ENCODE peak calls at places on chromosomes 13 and 19, in seven cellular contexts. C, Z, B, A, D, N and S are unnamed samples.

GRCh38 chr19:32200312-32201038 is 144.9 kb upstream of the ZNF507 start:
- DNase-seq in C (peak; percentile 19), Z (no peak), B (no peak), A (no peak), D (no peak), N (no peak), S (no peak)

GRCh38 chr19:10499550-10500246 is 3.5 kb downstream of the KEAP1 start:
- DNase-seq in C (no peak), Z (no peak), B (no peak), A (no peak), D (no peak), N (no peak), S (no peak)

GRCh38 chr13:105773887-105774538 is 761.4 kb downstream of the EFNB2 start:
- DNase-seq in C (no peak), Z (no peak), B (no peak), A (no peak), D (no peak), N (no peak), S (peak; percentile 76)

GRCh38 chr19:14673088-14673487 is 1.6 kb downstream of the ADGRE3 start:
- DNase-seq in C (no peak), Z (no peak), B (no peak), A (no peak), D (no peak), N (no peak), S (no peak)

GRCh38 chr13:41561179-41561578 is 103.8 kb downstream of the RGCC start:
- DNase-seq in C (no peak), Z (no peak), B (no peak), A (no peak), D (no peak), N (no peak), S (no peak)

GRCh38 chr19:19742773-19743172 is 9.9 kb upstream of the ZNF14 start:
- DNase-seq in C (no peak), Z (no peak), B (no peak), A (no peak), D (no peak), N (no peak), S (no peak)

GRCh38 chr19:12782424-12783225 is 7.3 kb upstream of the HOOK2 start:
- DNase-seq in C (peak; percentile 95), Z (peak; percentile 84), B (peak; percentile 96), A (peak; percentile 87), D (peak; percentile 93), N (peak; percentile 90), S (peak; percentile 76)

GRCh38 chr13:24788538-24788937 is 24.6 kb downstream of the RNF17 start:
- DNase-seq in C (no peak), Z (no peak), B (no peak), A (no peak), D (no peak), N (no peak), S (no peak)

GRCh38 chr19:6229951-6230712 is 49.6 kb downstream of the MLLT1 start:
- DNase-seq in C (no peak), Z (no peak), B (no peak), A (no peak), D (peak; percentile 50), N (no peak), S (no peak)

GRCh38 chr19:5692785-5693194 is 2.7 kb downstream of the RPL36 start:
- DNase-seq in C (no peak), Z (no peak), B (no peak), A (no peak), D (no peak), N (no peak), S (no peak)

GRCh38 chr13:66492479-66492878 is 737.7 kb downstream of the PCDH9 start:
- DNase-seq in C (no peak), Z (no peak), B (no peak), A (no peak), D (no peak), N (no peak), S (no peak)

GRCh38 chr13:110554946-110555345 is 6.6 kb downstream of the RAB20 start:
- DNase-seq in C (no peak), Z (no peak), B (peak; percentile 48), A (no peak), D (no peak), N (no peak), S (no peak)

GRCh38 chr19:1745589-1746031 is 7.7 kb upstream of the ONECUT3 start:
- DNase-seq in C (no peak), Z (no peak), B (no peak), A (no peak), D (no peak), N (no peak), S (no peak)

GRCh38 chr19:44685877-44686276 is 13.1 kb upstream of the CEACAM16 start:
- DNase-seq in C (no peak), Z (no peak), B (no peak), A (no peak), D (no peak), N (peak; percentile 56), S (peak; percentile 67)

GRCh38 chr13:67372868-67373464 is 142.8 kb upstream of the PCDH9 start:
- DNase-seq in C (no peak), Z (no peak), B (no peak), A (no peak), D (no peak), N (no peak), S (no peak)

GRCh38 chr19:44625531-44626066 is 12.2 kb downstream of the IGSF23 start:
- DNase-seq in C (no peak), Z (no peak), B (no peak), A (no peak), D (no peak), N (no peak), S (no peak)

GRCh38 chr13:24541127-24541475 is 28.5 kb upstream of the PARP4 start:
- DNase-seq in C (no peak), Z (no peak), B (no peak), A (no peak), D (no peak), N (no peak), S (no peak)

GRCh38 chr13:28532226-28533048 is 37.5 kb upstream of the FLT1 start:
- DNase-seq in C (peak; percentile 51), Z (peak; percentile 21), B (no peak), A (no peak), D (peak; percentile 66), N (no peak), S (no peak)

GRCh38 chr19:21586341-21587116 is 81.1 kb downstream of the ZNF429 start:
- DNase-seq in C (no peak), Z (no peak), B (no peak), A (peak; percentile 39), D (peak; percentile 71), N (no peak), S (no peak)

GRCh38 chr19:28290963-28291657 is 921.8 kb downstream of the UQCRFS1 start:
- DNase-seq in C (no peak), Z (no peak), B (no peak), A (no peak), D (no peak), N (no peak), S (no peak)

GRCh38 chr13:93254775-93255174 is 28.2 kb downstream of the GPC6 start:
- DNase-seq in C (no peak), Z (no peak), B (no peak), A (no peak), D (no peak), N (no peak), S (no peak)

GRCh38 chr13:40215311-40215710 is 451.1 kb downstream of the FOXO1 start:
- DNase-seq in C (no peak), Z (no peak), B (no peak), A (no peak), D (no peak), N (no peak), S (no peak)

DNA sequence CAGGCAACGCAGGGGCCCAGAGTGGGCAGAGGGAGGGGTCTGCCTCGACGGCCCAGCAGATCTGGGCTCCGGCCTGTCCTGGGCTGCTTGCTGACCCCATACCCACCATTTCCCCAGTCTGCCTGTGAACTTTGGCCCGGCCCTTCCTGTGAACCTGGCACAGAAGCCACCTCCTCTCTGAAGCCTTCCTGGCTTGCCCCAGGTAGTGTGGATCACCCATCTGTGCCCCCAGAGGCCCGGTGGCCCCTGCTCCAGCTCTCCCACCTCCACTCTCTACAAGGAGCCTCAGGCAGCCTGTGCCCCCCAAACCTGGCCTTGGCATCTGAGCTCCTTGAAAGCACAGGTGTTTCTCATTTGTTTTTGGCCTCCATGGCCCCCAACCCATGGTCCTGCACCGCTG is 15.7 kb downstream of the PLEKHF1 start:
- DNase-seq in C (no peak), Z (no peak), B (no peak), A (no peak), D (no peak), N (no peak), S (no peak)
- H3K4me1 ChIP-seq in C (peaks cover 41% of the 10 kb centered on the region), Z (peaks cover 79% of the 10 kb centered on the region), B (peaks cover 54% of the 10 kb centered on the region), A (peaks cover 5% of the 10 kb centered on the region), D (peaks cover 77% of the 10 kb centered on the region), N (peaks cover 26% of the 10 kb centered on the region), S (peaks cover 16% of the 10 kb centered on the region)

DNA sequence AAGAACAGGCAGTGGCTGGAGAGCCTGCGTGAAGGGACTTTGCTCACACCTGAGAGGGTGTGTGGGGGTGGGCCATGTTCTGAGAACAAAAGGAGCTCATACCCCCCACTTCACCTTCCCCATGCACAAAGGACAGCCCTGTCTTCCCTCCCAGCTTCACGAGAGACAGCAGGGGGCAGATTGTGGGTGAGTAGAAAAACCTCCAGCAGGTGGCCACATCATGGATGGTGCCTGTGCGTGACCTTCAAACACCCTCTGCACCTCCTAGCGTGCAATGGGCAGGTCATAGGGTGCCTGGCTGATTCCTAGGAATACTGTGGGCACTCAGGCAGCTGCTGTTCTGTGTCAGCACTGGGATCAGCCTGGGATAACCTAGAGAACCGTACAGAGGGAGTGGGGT is 36.3 kb upstream of the PSG9 start:
- DNase-seq in C (no peak), Z (no peak), B (no peak), A (peak; percentile 22), D (no peak), N (no peak), S (no peak)
- TF ChIP-seq CTCF in C (no peak), Z (no peak), B (no peak), A (no peak), D (no peak), N (no peak), S (peak; percentile 43)

GRCh38 chr13:46146898-46147297 is 35.1 kb downstream of the LCP1 start:
- DNase-seq in C (no peak), Z (no peak), B (no peak), A (no peak), D (no peak), N (no peak), S (no peak)
- H3K4me1 ChIP-seq in C (no peaks in the 10 kb centered on the region), Z (no peaks in the 10 kb centered on the region), B (no peaks in the 10 kb centered on the region), A (no peaks in the 10 kb centered on the region), D (no peaks in the 10 kb centered on the region), N (no peaks in the 10 kb centered on the region), S (no peaks in the 10 kb centered on the region)

GRCh38 chr13:99087130-99087953 is 109.5 kb upstream of the DOCK9 start:
- DNase-seq in C (peak; percentile 93), Z (peak; percentile 84), B (peak; percentile 95), A (peak; percentile 93), D (peak; percentile 93), N (peak; percentile 91), S (peak; percentile 85)
- TF ChIP-seq CTCF in C (peak; percentile 46), Z (peak; percentile 22), B (no peak), A (peak; percentile 21), D (no peak), N (no peak), S (no peak)